ENCODE peak calls at places on chromosome 15, in five cellular contexts. V is adrenal gland, K is A549, U is lower lobe of right lung, F is body of pancreas. O is an unnamed sample.

GRCh38 chr15:57947781-57948180 is 117.7 kb downstream of the ALDH1A2 start:
- DNase-seq in V (no peak), K (no peak), U (no peak), F (no peak), O (no peak)

GRCh38 chr15:93165737-93166136 is 76.7 kb upstream of the RGMA start:
- DNase-seq in V (no peak), K (no peak), U (no peak), F (no peak), O (peak; percentile 54)

GRCh38 chr15:26073430-26074333 is 210.6 kb upstream of the ATP10A start:
- DNase-seq in V (no peak), K (no peak), U (no peak), F (no peak), O (no peak)

GRCh38 chr15:70100495-70101331 is 3.0 kb upstream of the TLE3 start:
- DNase-seq in V (peak; percentile 80), K (peak; percentile 50), U (peak; percentile 72), F (peak; percentile 60), O (peak; percentile 83)

GRCh38 chr15:59501531-59502113 is 63.6 kb downstream of the FAM81A start:
- DNase-seq in V (peak; percentile 36), K (peak; percentile 80), U (no peak), F (peak; percentile 63), O (peak; percentile 86)

GRCh38 chr15:78204351-78205309 is 29.7 kb downstream of the ACSBG1 start:
- DNase-seq in V (peak; percentile 66), K (no peak), U (no peak), F (peak; percentile 89), O (peak; percentile 94)

GRCh38 chr15:73125219-73125618 is 73.0 kb downstream of the NEO1 start:
- DNase-seq in V (no peak), K (no peak), U (no peak), F (no peak), O (no peak)

GRCh38 chr15:100307241-100307855 is 34.4 kb downstream of the ADAMTS17 start:
- DNase-seq in V (no peak), K (no peak), U (no peak), F (no peak), O (peak; percentile 87)

GRCh38 chr15:40239671-40240618 is 1.1 kb downstream of the PAK6 start:
- DNase-seq in V (no peak), K (no peak), U (no peak), F (no peak), O (no peak)

GRCh38 chr15:72178976-72179585 is 18.5 kb downstream of the GRAMD2A start:
- DNase-seq in V (no peak), K (no peak), U (no peak), F (no peak), O (no peak)

GRCh38 chr15:85837011-85837433 is 42.3 kb upstream of the KLHL25 start:
- DNase-seq in V (no peak), K (peak; percentile 71), U (no peak), F (peak; percentile 71), O (no peak)

GRCh38 chr15:67820992-67821783 is 4.1 kb upstream of the SKOR1 start:
- DNase-seq in V (peak; percentile 59), K (no peak), U (no peak), F (peak; percentile 59), O (peak; percentile 44)

GRCh38 chr15:50676799-50677483 is 9.7 kb downstream of the TRPM7 start:
- DNase-seq in V (no peak), K (peak; percentile 74), U (no peak), F (no peak), O (peak; percentile 18)

GRCh38 chr15:70863450-70864218 is 9.7 kb upstream of the LARP6 start:
- DNase-seq in V (no peak), K (peak; percentile 79), U (no peak), F (peak; percentile 13), O (peak; percentile 74)

GRCh38 chr15:71425388-71425787 is 310.1 kb downstream of the THSD4 start:
- DNase-seq in V (no peak), K (no peak), U (no peak), F (no peak), O (no peak)

GRCh38 chr15:85750319-85750806 is 44.4 kb downstream of the KLHL25 start:
- DNase-seq in V (peak; percentile 52), K (no peak), U (no peak), F (no peak), O (no peak)

GRCh38 chr15:48021336-48022086 is 99.3 kb upstream of the SLC24A5 start:
- DNase-seq in V (no peak), K (no peak), U (no peak), F (no peak), O (no peak)

GRCh38 chr15:100430381-100430780 is 88.6 kb upstream of the ADAMTS17 start:
- DNase-seq in V (no peak), K (no peak), U (no peak), F (no peak), O (no peak)

GRCh38 chr15:41637086-41637485 is 23.1 kb upstream of the MGA start:
- DNase-seq in V (no peak), K (no peak), U (no peak), F (no peak), O (no peak)

GRCh38 chr15:85879334-85880163 is 84.8 kb upstream of the KLHL25 start:
- DNase-seq in V (no peak), K (peak; percentile 28), U (no peak), F (no peak), O (peak; percentile 69)

GRCh38 chr15:34304613-34305012 is 33.0 kb downstream of the SLC12A6 start:
- DNase-seq in V (no peak), K (no peak), U (no peak), F (no peak), O (no peak)

DNA sequence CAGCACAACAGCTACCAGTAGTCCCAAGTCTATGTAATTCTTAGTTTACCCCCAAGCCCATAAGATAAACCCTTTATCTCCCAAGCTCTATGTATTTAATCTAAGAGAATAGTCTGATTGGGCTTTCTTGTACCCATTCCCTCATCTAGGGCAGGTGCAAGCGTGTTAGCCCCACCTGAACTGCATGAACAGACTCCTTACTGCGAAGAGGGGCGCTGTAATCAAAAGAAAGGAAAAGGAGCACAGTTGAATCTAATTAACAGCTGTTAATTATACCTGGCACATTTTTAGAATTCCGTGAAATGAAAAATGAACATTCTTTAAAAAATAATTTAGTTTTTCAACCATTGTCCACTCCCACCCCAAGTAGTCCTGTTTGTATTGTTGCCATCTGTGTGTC is 26.4 kb upstream of the NEDD4 start:
- DNase-seq in V (no peak), K (no peak), U (no peak), F (no peak), O (no peak)
- H3K27ac ChIP-seq in V (no peak overlapping the region), K (peak overlapping the region; percentile 74), U (no peak overlapping the region), F (no peak overlapping the region), O (no peak overlapping the region)

DNA sequence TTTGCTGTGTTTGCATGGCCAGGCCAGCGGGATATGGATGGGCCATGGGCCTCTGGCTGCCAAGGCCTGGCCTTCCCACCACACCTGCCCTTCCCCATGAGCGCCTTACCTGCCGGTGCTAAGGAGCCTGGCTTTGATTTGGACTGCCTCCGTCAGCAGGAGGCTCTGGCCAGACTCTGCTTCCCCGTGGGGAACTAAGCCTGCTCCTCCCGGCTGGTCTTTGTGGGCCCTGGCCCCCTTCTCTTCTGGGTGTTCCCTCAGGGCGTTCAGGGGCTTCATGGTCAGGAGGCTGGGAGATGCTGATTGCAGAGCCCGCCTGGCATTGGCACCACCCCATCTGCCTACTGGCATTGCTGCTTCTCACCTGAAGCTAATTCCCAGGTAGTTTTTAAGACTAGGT is 45.2 kb downstream of the SMAD6 start:
- DNase-seq in V (no peak), K (no peak), U (no peak), F (no peak), O (no peak)
- H3K4me1 ChIP-seq in V (peaks cover 14% of the 10 kb centered on the region), K (peaks cover 86% of the 10 kb centered on the region), U (peaks cover 89% of the 10 kb centered on the region), F (peaks cover 72% of the 10 kb centered on the region), O (peaks cover 7% of the 10 kb centered on the region)

GRCh38 chr15:32838820-32839219 is 121.0 kb downstream of the GREM1 start:
- DNase-seq in V (peak; percentile 22), K (peak; percentile 81), U (no peak), F (peak; percentile 57), O (no peak)
- H3K27ac ChIP-seq in V (no peak overlapping the region), K (peak overlapping the region; percentile 73), U (no peak overlapping the region), F (no peak overlapping the region), O (no peak overlapping the region)

DNA sequence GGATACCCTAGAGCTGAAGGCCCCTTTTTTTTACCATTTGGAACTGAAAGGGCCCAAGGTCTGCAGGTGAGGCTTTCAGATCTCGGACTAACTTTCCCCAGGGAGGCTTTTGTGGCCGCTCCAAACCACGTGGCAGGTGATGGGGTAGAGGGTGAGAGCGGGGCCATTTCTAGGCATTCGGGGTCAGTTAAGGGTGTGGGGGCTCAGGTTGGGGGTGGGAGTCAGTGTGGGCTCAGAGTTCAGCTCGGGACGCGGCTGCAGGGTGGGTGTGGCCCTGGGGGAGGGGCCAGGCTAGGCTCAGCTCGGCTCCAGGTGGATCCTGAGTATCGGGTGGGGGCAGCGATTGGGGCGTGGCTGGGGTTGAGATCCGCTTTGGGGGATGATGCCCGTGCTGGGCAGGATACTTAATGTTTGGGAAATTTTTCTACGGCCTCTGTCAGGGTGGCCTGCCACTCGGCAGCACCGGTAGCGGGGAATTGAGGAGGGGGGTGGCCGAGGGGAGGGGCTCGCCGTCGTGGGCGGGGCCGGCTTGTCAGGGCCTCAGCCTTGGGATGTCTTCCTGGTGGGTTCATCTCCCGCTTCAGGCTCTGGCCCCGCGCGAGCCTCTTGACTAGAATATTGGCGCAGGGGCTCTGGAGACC is 2.5 kb downstream of the KLF13 start:
- DNase-seq in V (no peak), K (no peak), U (peak; percentile 72), F (peak; percentile 75), O (no peak)
- H3K4me1 ChIP-seq in V (peaks cover 49% of the 10 kb centered on the region), K (peaks cover 32% of the 10 kb centered on the region), U (peaks cover 62% of the 10 kb centered on the region), F (peaks cover 63% of the 10 kb centered on the region), O (peaks cover 15% of the 10 kb centered on the region)

GRCh38 chr15:62124176-62124952 is 40.7 kb downstream of the C2CD4B start:
- DNase-seq in V (no peak), K (peak; percentile 78), U (no peak), F (no peak), O (no peak)
- H3K27ac ChIP-seq in V (no peak overlapping the region), K (peak overlapping the region; percentile 60), U (no peak overlapping the region), F (peak overlapping the region; percentile 91), O (no peak overlapping the region)